ENCODE peak calls at places on chromosomes 2 and 18, in five cellular contexts. X is HCT116, V is uterus, F is esophagus squamous epithelium, S is H1. M is an unnamed sample. For H3K4me1, the result is how much of the 10 kb centered on the place peaks cover.

GRCh38 chr2:8475349-8476045 is 206.4 kb upstream of the ID2 start:
- DNase-seq in X (no peak), F (no peak), S (no peak), V (no peak), M (no peak)

GRCh38 chr2:10414000-10414451 is 34.1 kb downstream of the ODC1 start:
- DNase-seq in F (no peak), S (no peak), X (no peak), V (no peak), M (no peak)

GRCh38 chr18:9898792-9899549 is 13.2 kb downstream of the TXNDC2 start:
- DNase-seq in V (no peak), X (peak), S (no peak), F (no peak), M (no peak)

GRCh38 chr2:23745068-23745725 is 181.7 kb downstream of the ATAD2B start:
- DNase-seq in S (no peak), X (no peak), V (no peak), F (no peak), M (peak)

GRCh38 chr18:10403675-10404074 is 50.8 kb upstream of the APCDD1 start:
- DNase-seq in F (no peak), X (no peak), V (no peak), S (no peak), M (no peak)

GRCh38 chr2:95301876-95302641 is 4.9 kb downstream of the KCNIP3 start:
- DNase-seq in S (no peak), X (no peak), V (no peak), F (no peak), M (no peak)

GRCh38 chr2:17164550-17164949 is 353.7 kb downstream of the RAD51AP2 start:
- DNase-seq in F (no peak), X (no peak), S (no peak), V (no peak), M (no peak)

GRCh38 chr2:144151877-144152276 is 368.0 kb downstream of the ZEB2 start:
- DNase-seq in F (no peak), S (no peak), X (no peak), V (no peak), M (no peak)

GRCh38 chr18:77365667-77366066 is 116.0 kb downstream of the GALR1 start:
- DNase-seq in X (no peak), V (no peak), F (no peak), S (no peak), M (no peak)

GRCh38 chr2:242011991-242012764 is 142.6 kb downstream of the RTP5 start:
- DNase-seq in X (no peak), F (no peak), S (no peak), V (peak), M (no peak)

GRCh38 chr2:144801766-144802165 is 281.8 kb upstream of the ZEB2 start:
- DNase-seq in S (no peak), V (no peak), F (no peak), X (no peak), M (no peak)

GRCh38 chr18:961644-962355 is 57.1 kb downstream of the ADCYAP1 start:
- DNase-seq in F (no peak), V (peak), X (peak), S (peak), M (peak)

GRCh38 chr18:46756559-46757201 is at the start of gene ST8SIA5:
- DNase-seq in X (no peak), V (no peak), F (no peak), S (peak), M (no peak)

GRCh38 chr2:167134381-167135072 is 246.2 kb downstream of the XIRP2 start:
- DNase-seq in F (no peak), S (no peak), V (no peak), X (no peak), M (no peak)

GRCh38 chr2:192194866-192195547 is at the start of gene TMEFF2:
- DNase-seq in X (no peak), S (peak), V (peak), F (no peak), M (peak)

GRCh38 chr2:197198890-197199289 is 111.7 kb downstream of the ANKRD44 start:
- DNase-seq in X (no peak), S (no peak), V (peak), F (peak), M (peak)

GRCh38 chr2:186105016-186105415 is 366.4 kb downstream of the FSIP2 start:
- DNase-seq in X (no peak), F (no peak), V (no peak), S (no peak), M (no peak)

GRCh38 chr2:43459455-43459854 is 136.4 kb downstream of the THADA start:
- DNase-seq in X (no peak), S (no peak), V (no peak), F (no peak), M (no peak)

GRCh38 chr2:226002438-226002837 is 602.9 kb downstream of the NYAP2 start:
- DNase-seq in F (no peak), X (peak), V (peak), S (no peak), M (peak)

GRCh38 chr2:25371253-25372241 is 29.8 kb upstream of the DNMT3A start:
- DNase-seq in V (no peak), S (no peak), X (no peak), F (no peak), M (no peak)

GRCh38 chr2:122194546-122194945 is 439.1 kb downstream of the TSN start:
- DNase-seq in X (no peak), V (no peak), S (no peak), F (no peak), M (no peak)

GRCh38 chr2:224843141-224843540 is 127.0 kb upstream of the CCDC195 start:
- DNase-seq in S (no peak), V (no peak), X (no peak), F (no peak), M (no peak)

GRCh38 chr18:68176901-68177300 is 538.0 kb downstream of the TMX3 start:
- DNase-seq in F (no peak), S (no peak), X (no peak), V (no peak), M (no peak)

GRCh38 chr2:215832791-215833190 is 180.6 kb downstream of the MREG start:
- DNase-seq in S (no peak), F (no peak), V (no peak), X (no peak), M (no peak)

GRCh38 chr18:78523850-78524249 is 455.8 kb upstream of the SALL3 start:
- DNase-seq in S (no peak), X (no peak), F (no peak), V (no peak), M (no peak)

GRCh38 chr18:60466671-60467070 is 94.1 kb upstream of the MC4R start:
- DNase-seq in X (no peak), V (no peak), S (no peak), F (no peak), M (no peak)

GRCh38 chr2:111900859-111901258 is 2.5 kb downstream of the MERTK start:
- DNase-seq in X (no peak), S (no peak), V (no peak), F (no peak), M (peak)

GRCh38 chr2:37464064-37464463 is 119.6 kb downstream of the QPCT start:
- DNase-seq in F (no peak), V (no peak), X (no peak), S (no peak), M (no peak)

GRCh38 chr2:25711641-25712369 is 38.4 kb upstream of the DTNB start:
- DNase-seq in V (no peak), S (no peak), X (no peak), F (no peak), M (no peak)

GRCh38 chr2:210072922-210073509 is 70.6 kb downstream of the RPE start:
- DNase-seq in S (no peak), V (no peak), X (peak), F (no peak), M (no peak)

GRCh38 chr2:127514076-127514475 is 12.2 kb downstream of the IWS1 start:
- DNase-seq in S (no peak), F (no peak), V (no peak), X (no peak), M (no peak)

GRCh38 chr2:106858810-106859209 is 27.2 kb downstream of the ST6GAL2 start:
- DNase-seq in X (no peak), F (no peak), S (no peak), V (no peak), M (no peak)

GRCh38 chr2:67824196-67824595 is 238.6 kb downstream of the C1D start:
- DNase-seq in S (no peak), X (no peak), V (no peak), F (no peak), M (no peak)

GRCh38 chr18:79897940-79898625 is 53.4 kb downstream of the SLC66A2 start:
- DNase-seq in X (no peak), V (no peak), F (no peak), S (no peak), M (peak)
- TF ChIP-seq POLR2A in X (no peak), V (no peak), F (no peak), S (no peak), M (no peak)

GRCh38 chr2:120940319-120940696 is 204.6 kb downstream of the GLI2 start:
- DNase-seq in S (no peak), V (no peak), F (no peak), X (no peak), M (no peak)
- H3K4me1 ChIP-seq in S (under half), V (under half), F (under half), X (under half), M (half or more)

GRCh38 chr2:16111838-16112210 is 171.5 kb downstream of the MYCN start:
- DNase-seq in V (no peak), X (no peak), S (no peak), F (no peak), M (no peak)

GRCh38 chr2:16112972-16113560 is 172.7 kb downstream of the MYCN start:
- DNase-seq in V (no peak), F (no peak), S (no peak), X (no peak), M (no peak)

GRCh38 chr2:16114836-16115235 is 174.5 kb downstream of the MYCN start:
- DNase-seq in F (no peak), X (no peak), V (no peak), S (no peak), M (peak)

GRCh38 chr2:16112251-16112971 is 172.1 kb downstream of the MYCN start:
- DNase-seq in X (no peak), V (no peak), F (no peak), S (no peak), M (no peak)

GRCh38 chr2:16113568-16114549 is 173.5 kb downstream of the MYCN start:
- DNase-seq in F (no peak), X (no peak), V (no peak), S (no peak), M (no peak)
- TF ChIP-seq POLR2A in F (no peak), X (no peak), V (no peak), S (no peak), M (no peak)

GRCh38 chr2:156800781-156801366 is 364.7 kb downstream of the GPD2 start:
- DNase-seq in X (no peak), S (no peak), V (no peak), F (no peak), M (no peak)

GRCh38 chr2:156803243-156803642 is 367.1 kb downstream of the GPD2 start:
- DNase-seq in F (no peak), X (no peak), S (no peak), V (no peak), M (no peak)

GRCh38 chr2:156797832-156798231 is 361.7 kb downstream of the GPD2 start:
- DNase-seq in S (no peak), X (no peak), F (no peak), V (no peak), M (no peak)

GRCh38 chr2:156803967-156804366 is 367.8 kb downstream of the GPD2 start:
- DNase-seq in S (no peak), X (no peak), F (no peak), V (no peak), M (no peak)

DNA sequence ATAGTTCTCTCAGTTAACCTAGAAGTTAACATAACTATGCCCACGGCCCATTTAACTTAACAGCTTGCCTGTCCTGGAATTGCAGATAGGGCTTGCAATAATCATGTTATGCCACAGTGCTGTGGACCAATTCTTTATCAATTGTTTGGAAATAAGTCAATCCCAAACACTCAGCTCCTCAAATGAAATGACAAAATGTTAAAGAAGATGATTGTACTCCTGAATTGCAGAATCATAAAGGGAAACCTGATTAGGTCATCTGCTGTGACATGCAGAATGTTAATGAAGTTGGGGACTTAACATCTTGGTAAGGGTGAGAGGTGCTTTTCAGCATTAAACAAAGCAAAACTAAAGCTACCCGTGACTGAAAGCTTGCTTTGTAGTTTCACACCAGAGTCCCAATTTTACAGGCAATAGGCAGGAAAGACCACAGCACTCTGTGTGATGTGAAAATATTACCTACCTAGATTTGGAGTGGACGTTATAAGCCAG is 363.9 kb downstream of the GPD2 start:
- DNase-seq in X (no peak), S (no peak), V (no peak), F (no peak), M (no peak)
- H3K4me1 ChIP-seq in X (under half), S (under half), V (under half), F (under half), M (under half)

DNA sequence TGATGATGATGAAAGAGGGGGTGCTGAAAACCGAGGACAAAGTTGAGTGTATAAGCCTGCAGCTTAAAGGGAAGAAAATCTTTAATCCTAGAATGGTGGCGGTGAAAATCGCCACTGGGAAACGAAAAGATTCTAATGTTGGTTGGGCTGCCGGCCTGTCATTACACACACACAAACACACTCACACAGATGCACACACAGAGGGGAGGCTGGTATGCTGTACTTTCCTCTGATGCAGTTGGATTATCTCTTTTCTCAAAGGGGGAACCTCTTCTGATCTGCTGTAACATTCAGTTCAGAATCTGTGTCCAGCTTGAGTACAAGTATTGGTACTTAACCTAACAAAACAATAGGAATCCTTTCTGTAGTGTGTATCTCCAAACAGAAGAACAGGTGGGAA is 39.0 kb downstream of the ANXA4 start:
- DNase-seq in F (no peak), X (no peak), S (no peak), V (no peak), M (no peak)
- TF ChIP-seq POLR2A in F (no peak), X (no peak), S (no peak), V (no peak), M (no peak)

M was measured in testis.